ENCODE peak calls at places on chromosomes 4 and X, in eight cellular contexts. C is cardiac muscle cell, H is kidney, D is tibial nerve, G is ascending aorta, O is astrocyte, A is heart left ventricle, P is brain microvascular endothelial cell. Y is an unnamed sample.

GRCh38 chr4:185693548-185694215 is 118.3 kb downstream of the SORBS2 start:
- DNase-seq in H (no peak), G (no peak), C (no peak), O (no peak), A (no peak), D (no peak), P (no peak), Y (no peak)

GRCh38 chrX:1420371-1420770 is 28.5 kb upstream of the SLC25A6 start:
- DNase-seq in H (peak), G (no peak), O (no peak), C (no peak), D (no peak), A (no peak), P (no peak), Y (no peak)

GRCh38 chr4:37726666-37727065 is 40.5 kb upstream of the RELL1 start:
- DNase-seq in H (no peak), G (no peak), A (no peak), P (peak), O (peak), C (no peak), D (no peak), Y (no peak)

GRCh38 chrX:107000013-107000515 is at the start of gene MORC4:
- DNase-seq in A (peak), G (peak), D (peak), O (peak), H (peak), P (peak), C (peak), Y (peak)

GRCh38 chrX:148441387-148441786 is 59.0 kb upstream of the AFF2 start:
- DNase-seq in A (no peak), O (no peak), H (no peak), D (no peak), G (no peak), P (no peak), C (no peak), Y (no peak)

GRCh38 chrX:19682712-19683331 is 167.5 kb upstream of the MAP3K15 start:
- DNase-seq in A (peak), D (peak), P (peak), G (peak), O (peak), C (peak), H (peak), Y (peak)

GRCh38 chr4:90084967-90085295 is 42.3 kb upstream of the CCSER1 start:
- DNase-seq in P (no peak), D (no peak), H (no peak), G (no peak), A (no peak), O (no peak), C (no peak), Y (no peak)

GRCh38 chr4:25810016-25810415 is 52.8 kb downstream of the SEL1L3 start:
- DNase-seq in C (no peak), G (no peak), H (no peak), A (no peak), D (no peak), O (no peak), P (no peak), Y (no peak)

GRCh38 chr4:169070071-169070894 is 60.2 kb upstream of the CBR4 start:
- DNase-seq in P (peak), G (no peak), H (peak), O (peak), D (no peak), A (peak), C (no peak), Y (peak)

GRCh38 chr4:6732441-6733357 is 16.7 kb downstream of the BLOC1S4 start:
- DNase-seq in C (peak), D (peak), O (peak), G (peak), P (peak), H (peak), A (peak), Y (peak)

GRCh38 chr4:138401330-138401729 is 159.2 kb upstream of the SLC7A11 start:
- DNase-seq in P (no peak), A (peak), C (peak), H (peak), G (no peak), D (no peak), O (no peak), Y (no peak)

GRCh38 chr4:150310159-150310895 is 232.1 kb downstream of the DCLK2 start:
- DNase-seq in D (no peak), A (no peak), H (no peak), O (peak), G (no peak), P (peak), C (peak), Y (no peak)

GRCh38 chr4:168630445-168631187 is 133.8 kb downstream of the PALLD start:
- DNase-seq in C (no peak), A (no peak), P (peak), O (peak), G (no peak), D (no peak), H (no peak), Y (no peak)

GRCh38 chr4:127352220-127352619 is 280.5 kb upstream of the INTU start:
- DNase-seq in H (no peak), G (no peak), C (no peak), D (no peak), O (no peak), A (no peak), P (no peak), Y (no peak)

GRCh38 chr4:46698891-46699290 is 210.2 kb downstream of the COX7B2 start:
- DNase-seq in C (no peak), D (no peak), G (no peak), P (no peak), A (no peak), H (peak), O (no peak), Y (no peak)

GRCh38 chr4:25129926-25130325 is 30.3 kb downstream of the SEPSECS start:
- DNase-seq in H (no peak), G (no peak), D (no peak), P (no peak), O (peak), C (no peak), A (no peak), Y (no peak)

GRCh38 chr4:143185253-143186107 is 763 bp downstream of the USP38 start:
- DNase-seq in G (no peak), H (peak), A (no peak), P (no peak), O (no peak), D (no peak), C (no peak), Y (no peak)

GRCh38 chr4:84492290-84492689 is 6.8 kb downstream of the NKX6-1 start:
- DNase-seq in D (no peak), G (no peak), H (no peak), A (no peak), C (no peak), P (no peak), O (no peak), Y (no peak)

GRCh38 chr4:84492737-84493091 is 6.4 kb downstream of the NKX6-1 start:
- DNase-seq in H (no peak), G (no peak), D (no peak), A (no peak), O (no peak), P (no peak), C (no peak), Y (no peak)

GRCh38 chr4:84491420-84491819 is 7.7 kb downstream of the NKX6-1 start:
- DNase-seq in C (no peak), O (no peak), H (no peak), D (no peak), A (no peak), P (no peak), G (no peak), Y (no peak)

GRCh38 chr4:84494518-84494917 is 4.6 kb downstream of the NKX6-1 start:
- DNase-seq in P (no peak), G (no peak), O (no peak), A (no peak), D (no peak), C (no peak), H (no peak), Y (no peak)

DNA sequence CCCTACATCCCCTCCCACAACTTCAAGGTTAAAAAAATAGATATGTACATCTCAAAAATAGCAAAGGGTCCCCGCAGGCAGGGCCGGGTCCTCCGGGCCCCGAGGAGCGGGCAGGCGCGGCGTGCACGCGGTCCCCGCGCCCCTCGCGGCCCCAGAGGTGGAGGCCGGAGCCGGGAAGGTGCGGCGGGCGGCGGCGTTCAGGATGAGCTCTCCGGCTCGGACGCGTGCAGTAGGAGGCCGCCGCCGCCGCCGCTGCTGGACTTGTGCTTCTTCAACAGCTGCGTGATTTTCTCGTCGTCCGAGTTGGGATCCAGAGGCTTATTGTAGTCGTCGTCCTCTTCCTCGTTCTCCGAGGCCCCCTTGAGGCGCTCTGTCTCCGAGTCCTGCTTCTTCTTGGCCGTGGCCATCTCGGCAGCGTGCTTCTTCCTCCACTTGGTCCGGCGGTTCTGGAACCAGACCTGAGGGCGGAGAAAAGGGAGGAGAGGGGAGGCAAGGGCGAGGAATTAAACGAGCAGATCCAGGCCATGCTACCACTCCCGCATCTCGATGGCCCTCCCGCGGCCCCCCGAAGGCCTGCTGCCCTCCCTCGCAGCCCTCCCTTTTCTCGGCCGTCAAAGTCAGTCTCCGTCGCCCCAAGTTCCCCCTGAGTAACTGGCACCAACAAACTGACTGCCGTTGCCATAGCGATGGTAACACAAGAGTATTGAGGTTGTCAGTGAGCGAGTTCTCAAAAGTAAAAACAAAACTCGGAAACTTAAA is 5.8 kb downstream of the NKX6-1 start:
- DNase-seq in C (peak), A (no peak), P (no peak), O (peak), D (no peak), G (no peak), H (peak), Y (no peak)
- TF ChIP-seq CTCF in C (peak), A (no peak), P (peak), O (no peak), D (no peak), G (no peak), H (no peak), Y (no peak)

DNA sequence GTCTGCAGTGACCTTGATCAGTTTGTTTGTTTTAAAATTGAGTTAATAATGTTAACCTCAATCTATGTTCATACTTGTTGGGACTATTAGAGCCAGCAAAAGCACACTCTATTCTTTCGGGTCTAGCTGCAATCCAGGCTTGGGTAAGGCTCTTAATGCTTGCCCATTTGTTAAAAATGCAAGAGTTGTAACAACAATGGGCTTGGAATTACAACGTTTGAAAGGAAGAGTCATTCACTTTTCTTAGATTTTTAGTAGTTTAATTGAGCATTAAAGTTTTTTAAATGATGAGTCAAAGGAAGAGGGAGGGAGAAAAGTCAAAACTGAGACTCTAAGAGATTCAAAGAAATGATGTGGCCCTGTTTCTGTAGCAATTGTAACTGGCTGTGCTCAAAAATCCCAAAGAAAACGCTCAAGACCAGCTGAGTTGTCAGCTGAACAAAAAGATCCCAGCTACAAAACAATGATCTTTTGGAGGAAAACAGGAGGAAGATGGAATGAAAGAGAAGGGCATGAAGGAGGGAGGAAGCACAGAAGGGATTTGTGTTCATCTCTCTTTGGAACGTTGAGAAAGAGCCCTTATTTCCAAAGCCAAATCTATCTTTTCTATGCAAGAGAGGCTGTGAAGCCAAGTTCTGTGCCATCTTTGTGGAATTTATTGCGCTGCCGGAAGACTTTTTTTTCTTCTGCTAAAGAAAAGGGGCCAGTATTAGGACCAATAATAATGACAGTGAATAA is 5.5 kb downstream of the SCD5 start:
- DNase-seq in D (no peak), G (no peak), H (no peak), P (no peak), O (no peak), C (no peak), A (no peak), Y (no peak)
- H3K27ac ChIP-seq in D (peak), G (no peak), H (no peak), P (no peak), O (no peak), C (no peak), A (no peak), Y (no peak)

GRCh38 chrX:151801980-151802379 is 67.4 kb downstream of the CNGA2 start:
- DNase-seq in D (no peak), C (no peak), O (no peak), A (no peak), G (no peak), H (no peak), P (no peak), Y (no peak)
- TF ChIP-seq CTCF in D (no peak), C (peak), O (peak), A (no peak), G (no peak), H (no peak), P (peak), Y (no peak)

DNA sequence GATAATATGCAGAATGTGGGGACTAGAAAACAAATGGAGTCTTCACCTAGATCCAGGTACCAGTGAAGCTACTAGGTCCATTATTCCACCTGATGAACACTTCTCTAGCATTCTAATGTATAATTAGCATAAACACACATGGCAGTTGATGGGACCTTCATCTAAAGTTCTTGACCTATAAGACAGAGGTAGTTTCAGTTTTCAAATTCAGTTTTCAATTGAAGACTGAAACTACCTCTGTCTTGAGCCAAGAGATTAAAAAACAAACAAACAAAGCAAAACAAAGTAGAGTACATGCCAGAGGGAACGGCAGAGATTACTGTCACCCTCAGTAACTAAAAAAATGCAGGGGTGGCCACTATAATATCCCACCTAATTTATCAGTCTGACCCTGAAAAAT is 199.9 kb upstream of the NEIL3 start:
- DNase-seq in G (no peak), P (no peak), H (no peak), O (no peak), A (no peak), C (no peak), D (no peak), Y (no peak)
- H3K27ac ChIP-seq in G (no peak), P (no peak), H (no peak), O (no peak), A (no peak), C (no peak), D (no peak), Y (no peak)

GRCh38 chr4:74845834-74846233 is 51.5 kb upstream of the BTC start:
- DNase-seq in D (no peak), A (no peak), G (no peak), O (no peak), H (no peak), P (no peak), C (no peak), Y (no peak)
- TF ChIP-seq CTCF in D (no peak), A (no peak), G (no peak), O (no peak), H (no peak), P (no peak), C (no peak), Y (no peak)

DNA sequence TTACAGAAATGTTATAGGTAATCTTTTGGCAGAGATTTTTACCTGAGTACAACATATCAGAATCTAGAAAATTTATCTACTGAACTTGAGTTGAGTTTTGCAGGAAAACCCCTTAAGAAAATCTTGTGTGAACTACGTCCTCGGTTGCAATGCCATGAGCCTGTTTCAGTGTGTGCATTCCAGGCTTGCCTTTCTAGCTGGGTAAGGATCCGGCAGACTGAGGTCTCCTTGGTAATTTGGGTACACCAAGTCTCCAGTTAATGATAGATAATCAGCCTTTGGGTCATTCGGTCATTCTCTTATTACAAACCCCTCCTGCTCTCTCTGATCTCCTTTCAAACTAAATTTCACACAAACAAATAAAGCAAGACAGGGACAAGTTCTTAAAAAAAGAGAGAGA is 5.9 kb upstream of the HAND2 start:
- DNase-seq in P (no peak), H (no peak), O (no peak), C (no peak), D (no peak), G (no peak), A (no peak), Y (no peak)
- H3K27ac ChIP-seq in P (no peak), H (no peak), O (no peak), C (no peak), D (no peak), G (peak), A (peak), Y (no peak)

DNA sequence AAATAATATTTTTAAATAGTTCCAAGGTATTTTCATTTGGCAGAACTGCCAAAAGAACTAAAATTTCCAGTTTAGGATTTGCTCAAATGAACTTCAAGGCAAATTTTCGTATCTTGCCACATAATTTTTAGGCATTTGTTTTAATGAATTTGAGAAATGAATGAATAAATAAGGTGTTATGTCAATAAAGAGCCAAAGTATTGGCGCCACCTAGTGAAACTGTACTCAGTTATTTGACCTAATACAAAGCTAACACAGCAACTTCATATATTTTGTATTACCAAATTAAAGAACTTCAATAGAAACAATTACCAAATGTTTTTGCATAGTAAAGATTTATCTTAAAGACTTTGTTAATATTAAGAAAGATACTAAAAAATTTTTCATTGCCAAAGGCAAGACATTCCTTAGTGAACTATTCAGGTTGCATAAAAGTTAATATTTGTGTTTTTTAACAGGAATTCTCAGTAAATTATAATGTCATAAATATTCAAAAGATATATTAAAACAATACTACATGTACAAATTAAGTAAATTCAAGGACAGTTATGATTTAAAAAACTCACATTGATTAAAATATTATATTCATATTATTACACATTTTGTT is 50.3 kb downstream of the STPG2 start:
- DNase-seq in O (peak), C (peak), H (no peak), A (no peak), D (no peak), G (no peak), P (peak), Y (no peak)
- TF ChIP-seq CTCF in O (peak), C (peak), H (peak), A (peak), D (no peak), G (no peak), P (peak), Y (no peak)

DNA sequence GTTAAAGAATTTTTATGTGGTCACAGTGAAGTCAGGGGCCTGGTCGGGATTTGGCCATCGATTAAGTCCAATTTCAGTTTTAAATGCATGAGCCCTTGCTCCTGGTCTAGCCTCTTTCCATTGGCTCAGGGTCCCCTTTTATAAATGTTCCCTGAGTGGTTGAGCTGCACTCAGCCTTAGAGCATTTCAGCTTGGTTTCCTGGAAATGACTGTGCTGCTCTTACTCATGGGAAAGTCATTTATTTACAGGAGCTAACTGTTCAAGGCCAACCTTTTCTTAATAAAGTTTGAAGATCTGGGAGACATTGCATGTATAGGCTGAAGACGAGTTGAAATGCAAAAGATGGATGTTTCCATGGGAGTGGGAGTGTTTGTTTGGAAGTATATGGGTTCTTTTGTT is 98.8 kb upstream of the CLNK start:
- DNase-seq in H (no peak), C (no peak), D (no peak), A (no peak), G (no peak), O (peak), P (peak), Y (no peak)
- H3K27ac ChIP-seq in H (no peak), C (no peak), D (no peak), A (no peak), G (no peak), O (peak), P (peak), Y (no peak)